ENCODE peak calls at places on chromosome 2, in four cellular contexts. M is amniotic epithelial cell, T is NCI-H774, R is mesendoderm. W is an unnamed sample.

GRCh38 chr2:9082158-9082557 is 78.7 kb upstream of the MBOAT2 start:
- DNase-seq in M (no peak), T (no peak), R (no peak), W (no peak)

GRCh38 chr2:181126311-181126710 is 145.9 kb downstream of the UBE2E3 start:
- DNase-seq in M (no peak), T (no peak), R (no peak), W (no peak)

GRCh38 chr2:12416600-12416999 is 300.1 kb upstream of the TRIB2 start:
- DNase-seq in M (peak), T (no peak), R (peak), W (peak)

GRCh38 chr2:169010633-169011460 is 20.3 kb downstream of the ABCB11 start:
- DNase-seq in M (no peak), T (no peak), R (no peak), W (no peak)

GRCh38 chr2:43169987-43170732 is 56.2 kb downstream of the ZFP36L2 start:
- DNase-seq in M (no peak), T (no peak), R (no peak), W (no peak)

GRCh38 chr2:127763776-127764175 is 47.2 kb downstream of the WDR33 start:
- DNase-seq in M (peak), T (no peak), R (no peak), W (no peak)

GRCh38 chr2:27212626-27213471 is 781 bp upstream of the SLC5A6 start:
- DNase-seq in M (peak), T (no peak), R (no peak), W (no peak)

GRCh38 chr2:204116154-204116792 is 179.7 kb downstream of the ICOS start:
- DNase-seq in M (no peak), T (no peak), R (no peak), W (no peak)

GRCh38 chr2:238284802-238285515 is 3.5 kb downstream of the PER2 start:
- DNase-seq in M (no peak), T (no peak), R (no peak), W (no peak)

GRCh38 chr2:235570256-235570655 is 76.4 kb downstream of the AGAP1 start:
- DNase-seq in M (peak), T (no peak), R (peak), W (no peak)

GRCh38 chr2:110149330-110150220 is 34.0 kb upstream of the MALL start:
- DNase-seq in M (peak), T (no peak), R (no peak), W (no peak)

GRCh38 chr2:146837857-146838256 is 1007.0 kb upstream of the ACVR2A start:
- DNase-seq in M (peak), T (peak), R (no peak), W (no peak)

GRCh38 chr2:231701456-231702373 is 6.6 kb upstream of the PTMA start:
- DNase-seq in M (peak), T (no peak), R (no peak), W (peak)

GRCh38 chr2:160214461-160215055 is 14.5 kb upstream of the ITGB6 start:
- DNase-seq in M (peak), T (no peak), R (peak), W (peak)

GRCh38 chr2:36489296-36489695 is 108.7 kb downstream of the FEZ2 start:
- DNase-seq in M (peak), T (no peak), R (peak), W (no peak)

GRCh38 chr2:186949716-186950256 is 100.8 kb upstream of the ZSWIM2 start:
- DNase-seq in M (no peak), T (no peak), R (no peak), W (no peak)

GRCh38 chr2:113278812-113279139 is at the start of gene PAX8:
- DNase-seq in M (no peak), T (no peak), R (no peak), W (no peak)

GRCh38 chr2:129912066-129912820 is 67.2 kb upstream of the RAB6C start:
- DNase-seq in M (no peak), T (no peak), R (no peak), W (no peak)

GRCh38 chr2:233831011-233831721 is 23.2 kb downstream of the HJURP start:
- DNase-seq in M (no peak), T (no peak), R (no peak), W (peak)

GRCh38 chr2:44104855-44105271 is 63.8 kb upstream of the PPM1B start:
- DNase-seq in M (no peak), T (no peak), R (no peak), W (no peak)

GRCh38 chr2:27717070-27717453 is 53.4 kb downstream of the SLC4A1AP start:
- DNase-seq in M (no peak), T (no peak), R (no peak), W (no peak)

GRCh38 chr2:27323592-27324285 is 842 bp upstream of the MPV17 start:
- DNase-seq in M (peak), T (no peak), R (peak), W (no peak)

GRCh38 chr2:76567478-76567877 is 856.8 kb upstream of the GCFC2 start:
- DNase-seq in M (no peak), T (no peak), R (no peak), W (no peak)

GRCh38 chr2:33126973-33127372 is 180.2 kb downstream of the LTBP1 start:
- DNase-seq in M (no peak), T (no peak), R (no peak), W (no peak)

GRCh38 chr2:238860966-238861730 is 13.3 kb downstream of the TWIST2 start:
- DNase-seq in M (no peak), T (no peak), R (no peak), W (no peak)

GRCh38 chr2:204576580-204576979 is 31.3 kb downstream of the PARD3B start:
- DNase-seq in M (peak), T (no peak), R (no peak), W (no peak)

GRCh38 chr2:157302492-157303099 is 23.0 kb downstream of the ERMN start:
- DNase-seq in M (peak), T (peak), R (peak), W (no peak)